ENCODE peak calls at places on chromosomes 6 and 20, in six cellular contexts. R, H, J, K, C and L are unnamed samples.

GRCh38 chr6:90110971-90111370 is 185.7 kb downstream of the BACH2 start:
- DNase-seq in H (no peak), J (no peak), K (no peak), R (no peak), C (no peak), L (no peak)

GRCh38 chr6:10033223-10033829 is 381.5 kb downstream of the TFAP2A start:
- DNase-seq in H (peak), R (no peak), C (no peak), K (no peak), J (no peak), L (peak)

GRCh38 chr6:85456782-85457181 is 6.9 kb downstream of the NT5E start:
- DNase-seq in C (no peak), H (no peak), R (no peak), J (no peak), K (no peak), L (no peak)

GRCh38 chr20:19976595-19977372 is 40.4 kb upstream of the NAA20 start:
- DNase-seq in C (peak), H (peak), K (no peak), J (peak), R (no peak), L (peak)

GRCh38 chr20:34370062-34370461 is 7.0 kb downstream of the ITCH start:
- DNase-seq in C (no peak), J (no peak), R (no peak), K (no peak), H (no peak), L (no peak)

GRCh38 chr6:105733556-105734162 is 330.8 kb upstream of the PREP start:
- DNase-seq in H (peak), K (peak), R (no peak), J (peak), C (no peak), L (peak)

GRCh38 chr6:139490482-139490881 is 116.0 kb upstream of the CITED2 start:
- DNase-seq in R (no peak), H (no peak), K (peak), J (peak), C (no peak), L (no peak)

GRCh38 chr20:37846573-37846972 is 56.4 kb upstream of the VSTM2L start:
- DNase-seq in J (no peak), C (no peak), H (no peak), R (no peak), K (no peak), L (no peak)

GRCh38 chr6:141562801-141563763 is 569.6 kb upstream of the GJE1 start:
- DNase-seq in R (peak), H (peak), K (peak), J (peak), C (peak), L (peak)

GRCh38 chr6:8879334-8879733 is 444.0 kb upstream of the SLC35B3 start:
- DNase-seq in R (no peak), H (no peak), C (no peak), K (no peak), J (no peak), L (no peak)

GRCh38 chr20:43984587-43984986 is 69.9 kb downstream of the TOX2 start:
- DNase-seq in K (no peak), R (no peak), C (no peak), H (no peak), J (no peak), L (no peak)

GRCh38 chr6:80938131-80938530 is 814.4 kb downstream of the TENT5A start:
- DNase-seq in K (no peak), H (no peak), C (peak), J (no peak), R (no peak), L (no peak)

GRCh38 chr6:149334201-149334600 is 16.7 kb downstream of the TAB2 start:
- DNase-seq in J (peak), K (no peak), R (no peak), C (no peak), H (no peak), L (peak)

GRCh38 chr20:13644010-13644409 is 5.3 kb upstream of the TASP1 start:
- DNase-seq in J (no peak), K (no peak), C (no peak), R (no peak), H (no peak), L (peak)

GRCh38 chr6:69907981-69908498 is 41.7 kb downstream of the COL19A1 start:
- DNase-seq in R (no peak), K (no peak), J (peak), H (no peak), C (no peak), L (peak)

GRCh38 chr6:132115714-132116366 is 164.7 kb upstream of the CCN2 start:
- DNase-seq in J (no peak), C (no peak), H (no peak), K (peak), R (no peak), L (no peak)

GRCh38 chr6:156808287-156808686 is 31.1 kb downstream of the ARID1B start:
- DNase-seq in J (peak), K (no peak), C (no peak), R (no peak), H (no peak), L (peak)

GRCh38 chr6:142374090-142374783 is 72.4 kb downstream of the ADGRG6 start:
- DNase-seq in K (no peak), C (no peak), R (no peak), H (no peak), J (no peak), L (no peak)

GRCh38 chr6:107101661-107102413 is 13.5 kb downstream of the BEND3 start:
- DNase-seq in R (no peak), C (no peak), H (no peak), J (no peak), K (no peak), L (no peak)

GRCh38 chr6:168577496-168577895 is 136.5 kb downstream of the SMOC2 start:
- DNase-seq in K (no peak), H (no peak), R (no peak), J (no peak), C (no peak), L (no peak)

GRCh38 chr6:7541175-7542064 is at the start of gene DSP:
- DNase-seq in C (no peak), H (no peak), J (peak), K (peak), R (peak), L (peak)

GRCh38 chr20:47662483-47663353 is 122.6 kb downstream of the SULF2 start:
- DNase-seq in K (no peak), H (no peak), C (no peak), R (no peak), J (no peak), L (no peak)

GRCh38 chr20:38962898-38963484 is 847 bp downstream of the DHX35 start:
- DNase-seq in K (no peak), H (no peak), C (no peak), J (no peak), R (no peak), L (no peak)

GRCh38 chr6:166595061-166595780 is 8.7 kb upstream of the RAMACL start:
- DNase-seq in C (peak), H (peak), J (peak), R (no peak), K (no peak), L (peak)

GRCh38 chr6:150964765-150965164 is 99.3 kb downstream of the MTHFD1L start:
- DNase-seq in J (no peak), C (no peak), H (no peak), K (no peak), R (no peak), L (no peak)

GRCh38 chr20:12171927-12172581 is 254.4 kb downstream of the BTBD3 start:
- DNase-seq in C (no peak), J (peak), K (peak), H (peak), R (no peak), L (peak)

GRCh38 chr6:118679293-118679692 is 27.9 kb upstream of the CEP85L start:
- DNase-seq in R (no peak), J (peak), K (no peak), H (peak), C (peak), L (peak)

GRCh38 chr20:46353506-46354206 is 45.4 kb upstream of the CDH22 start:
- DNase-seq in R (no peak), K (no peak), H (no peak), J (no peak), C (no peak), L (no peak)

GRCh38 chr6:18141805-18142590 is 12.9 kb downstream of the TPMT start:
- DNase-seq in K (no peak), H (no peak), C (no peak), R (no peak), J (no peak), L (no peak)

GRCh38 chr6:149273318-149273717 is 44.2 kb upstream of the TAB2 start:
- DNase-seq in C (no peak), J (no peak), H (no peak), K (peak), R (peak), L (no peak)

GRCh38 chr6:163250122-163250521 is 164.4 kb upstream of the QKI start:
- DNase-seq in R (no peak), K (no peak), J (no peak), H (no peak), C (no peak), L (no peak)

GRCh38 chr20:32515631-32516101 is 69.5 kb downstream of the NOL4L start:
- DNase-seq in R (no peak), K (no peak), C (no peak), H (no peak), J (no peak), L (no peak)

GRCh38 chr20:32516985-32517873 is 67.9 kb downstream of the NOL4L start:
- DNase-seq in J (no peak), R (no peak), C (no peak), H (no peak), K (no peak), L (no peak)

GRCh38 chr20:32513031-32513866 is 71.9 kb downstream of the NOL4L start:
- DNase-seq in C (no peak), R (no peak), K (no peak), J (no peak), H (no peak), L (no peak)

GRCh38 chr20:32516583-32516982 is 68.5 kb downstream of the NOL4L start:
- DNase-seq in C (no peak), R (no peak), H (no peak), J (no peak), K (no peak), L (no peak)

DNA sequence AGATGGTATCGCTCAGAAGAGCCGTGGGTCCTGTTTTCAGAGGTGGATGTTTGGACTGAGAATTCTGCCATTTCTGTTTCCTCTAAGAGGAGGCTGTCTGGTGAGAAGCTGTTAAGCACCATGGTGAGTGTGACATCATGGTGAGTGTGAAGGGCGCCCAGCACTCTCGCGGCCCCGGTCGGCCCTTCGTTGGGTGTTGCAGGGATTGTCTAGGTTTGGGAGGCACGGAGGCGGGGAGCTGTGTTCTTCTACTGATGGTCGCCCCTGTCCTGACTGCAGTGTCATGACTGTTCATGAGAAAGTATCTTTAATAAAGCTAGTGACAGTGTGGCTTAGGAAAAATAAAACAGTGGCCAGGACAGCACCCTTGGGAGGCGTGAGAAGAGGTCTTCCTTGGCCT is 70.4 kb downstream of the NOL4L start:
- DNase-seq in R (no peak), J (no peak), H (no peak), K (no peak), C (no peak), L (no peak)
- TF ChIP-seq CTCF in R (no peak), J (no peak), H (no peak), K (no peak), C (no peak), L (no peak)

GRCh38 chr6:2819115-2819514 is 22.5 kb downstream of the SERPINB1 start:
- DNase-seq in J (no peak), K (no peak), R (no peak), H (no peak), C (no peak), L (no peak)
- H3K4me3 ChIP-seq in J (no peak), K (no peak), R (no peak), H (no peak), C (no peak), L (no peak)

GRCh38 chr6:55528624-55529023 is 50.4 kb downstream of the HMGCLL1 start:
- DNase-seq in J (peak), H (peak), K (peak), R (no peak), C (no peak), L (peak)
- TF ChIP-seq CTCF in J (peak), H (peak), K (peak), R (no peak), C (peak), L (peak)

GRCh38 chr20:5078399-5078958 is 41.3 kb downstream of the PCNA start:
- DNase-seq in K (peak), R (peak), H (no peak), C (no peak), J (peak), L (no peak)
- H3K4me3 ChIP-seq in K (peak), R (no peak), H (no peak), C (no peak), J (no peak), L (no peak)

GRCh38 chr6:161414800-161415199 is 140.9 kb upstream of the AGPAT4 start:
- DNase-seq in C (no peak), K (no peak), R (peak), J (no peak), H (no peak), L (no peak)

GRCh38 chr6:161417712-161418457 is 144.0 kb upstream of the AGPAT4 start:
- DNase-seq in J (peak), R (no peak), C (no peak), K (no peak), H (no peak), L (peak)

GRCh38 chr6:161422710-161423109 is 148.8 kb upstream of the AGPAT4 start:
- DNase-seq in R (no peak), H (no peak), C (no peak), J (peak), K (no peak), L (no peak)

GRCh38 chr6:161415302-161415855 is 141.5 kb upstream of the AGPAT4 start:
- DNase-seq in J (peak), C (no peak), K (no peak), H (no peak), R (peak), L (no peak)

GRCh38 chr6:161418458-161418945 is 144.6 kb upstream of the AGPAT4 start:
- DNase-seq in J (peak), R (no peak), K (peak), C (peak), H (no peak), L (peak)
- TF ChIP-seq CTCF in J (peak), R (peak), K (peak), C (peak), H (peak), L (peak)